ENCODE peak calls at places on chromosomes 4 and X, in eight cellular contexts. W is Karpas-422; V is psoas muscle; E is GF-D8; I is K562; U is stimulated activated CD4-positive, alpha-beta T cell treated with anti-CD3 and anti-CD28 coated beads, Interleukin-1b, Interleukin-23, amount 100 ng/mL, for 24 hours; K is anterior cingulate cortex; T is GM12891. J is an unnamed sample.

GRCh38 chr4:101304916-101305315 is 42.4 kb downstream of the PPP3CA start:
- DNase-seq in W (no peak), V (no peak), E (no peak), I (no peak), U (no peak), K (no peak), T (no peak), J (no peak)

GRCh38 chr4:83150563-83151330 is 36.2 kb upstream of the PLAC8 start:
- DNase-seq in W (no peak), V (no peak), E (no peak), I (no peak), U (no peak), K (no peak), T (no peak), J (no peak)

GRCh38 chrX:140439455-140439854 is 65.4 kb downstream of the SOX3 start:
- DNase-seq in W (no peak), V (no peak), E (no peak), I (no peak), U (no peak), K (no peak), T (no peak), J (no peak)

GRCh38 chr4:138639018-138639876 is 376.3 kb upstream of the NOCT start:
- DNase-seq in W (no peak), V (no peak), E (no peak), I (no peak), U (no peak), K (no peak), T (no peak), J (no peak)

GRCh38 chrX:71652405-71652804 is 14.9 kb upstream of the LOC101059915 start:
- DNase-seq in W (peak), V (no peak), E (peak), I (peak), U (no peak), K (no peak), T (no peak), J (no peak)

GRCh38 chr4:83112678-83113428 is 1.7 kb downstream of the PLAC8 start:
- DNase-seq in W (no peak), V (no peak), E (peak), I (no peak), U (peak), K (no peak), T (no peak), J (no peak)

GRCh38 chrX:35291013-35291412 is 348.4 kb downstream of the FAM47B start:
- DNase-seq in W (no peak), V (no peak), E (no peak), I (no peak), U (no peak), K (no peak), T (no peak), J (no peak)

GRCh38 chrX:131977619-131978018 is 45.5 kb upstream of the STK26 start:
- DNase-seq in W (no peak), V (no peak), E (no peak), I (no peak), U (no peak), K (no peak), T (no peak), J (no peak)

GRCh38 chr4:147899512-147899911 is 167.6 kb downstream of the ARHGAP10 start:
- DNase-seq in W (no peak), V (no peak), E (no peak), I (no peak), U (no peak), K (no peak), T (no peak), J (no peak)

GRCh38 chrX:635428-636192 is 5.0 kb downstream of the SHOX start:
- DNase-seq in W (no peak), V (peak), E (no peak), I (no peak), U (no peak), K (no peak), T (no peak), J (no peak)

GRCh38 chr4:76301068-76301774 is 5.3 kb upstream of the STBD1 start:
- DNase-seq in W (no peak), V (peak), E (peak), I (peak), U (no peak), K (no peak), T (peak), J (no peak)

GRCh38 chr4:34178476-34178875 is 2065.8 kb downstream of the ARAP2 start:
- DNase-seq in W (no peak), V (no peak), E (no peak), I (no peak), U (no peak), K (no peak), T (no peak), J (no peak)

GRCh38 chrX:130171446-130172126 is at the start of gene RAB33A:
- DNase-seq in W (peak), V (no peak), E (no peak), I (no peak), U (no peak), K (peak), T (no peak), J (no peak)

GRCh38 chr4:79027656-79028055 is 88.4 kb upstream of the PAQR3 start:
- DNase-seq in W (no peak), V (no peak), E (no peak), I (no peak), U (no peak), K (no peak), T (no peak), J (no peak)

GRCh38 chr4:2837110-2837903 is 6.3 kb upstream of the ADD1 start:
- DNase-seq in W (no peak), V (no peak), E (no peak), I (no peak), U (no peak), K (no peak), T (no peak), J (no peak)

GRCh38 chr4:89492476-89493110 is 185.0 kb upstream of the GPRIN3 start:
- DNase-seq in W (no peak), V (no peak), E (no peak), I (no peak), U (no peak), K (no peak), T (no peak), J (no peak)

J was measured in omental fat pad.